ENCODE peak calls at places on chromosome 14, in eight cellular contexts. H is GM23248, W is BE2C, D is uterus, C is GM06990, L is brain microvascular endothelial cell, N is AG09309, M is H7. V is an unnamed sample.

GRCh38 chr14:35380794-35381193 is 23.8 kb downstream of the NFKBIA start:
- DNase-seq in H (no peak), W (no peak), C (no peak), M (no peak), N (no peak), D (no peak), L (no peak), V (no peak)

GRCh38 chr14:35349496-35349895 is 55.1 kb downstream of the NFKBIA start:
- DNase-seq in L (no peak), H (no peak), D (no peak), M (no peak), W (no peak), N (no peak), C (no peak), V (no peak)

GRCh38 chr14:45679852-45680251 is 426.9 kb upstream of the MIS18BP1 start:
- DNase-seq in M (no peak), N (peak; percentile 88), L (peak; percentile 8), W (no peak), C (no peak), H (peak; percentile 72), D (no peak), V (peak; percentile 9)

GRCh38 chr14:65069874-65070709 is 32.2 kb downstream of the MAX start:
- DNase-seq in N (no peak), H (no peak), D (no peak), L (no peak), C (no peak), W (no peak), M (no peak), V (no peak)

GRCh38 chr14:75334191-75335051 is 55.8 kb downstream of the FOS start:
- DNase-seq in N (no peak), C (peak; percentile 71), D (no peak), L (no peak), H (peak; percentile 42), M (no peak), W (peak; percentile 17), V (no peak)

GRCh38 chr14:29603721-29604120 is 323.9 kb downstream of the PRKD1 start:
- DNase-seq in W (no peak), C (no peak), D (no peak), N (no peak), H (no peak), M (no peak), L (no peak), V (no peak)

GRCh38 chr14:99549684-99550083 is 54.3 kb downstream of the CCDC85C start:
- DNase-seq in N (no peak), W (no peak), L (no peak), C (no peak), H (peak; percentile 40), D (no peak), M (no peak), V (no peak)

GRCh38 chr14:92646952-92647461 is 101.4 kb downstream of the LGMN start:
- DNase-seq in W (no peak), C (no peak), D (peak; percentile 80), L (peak; percentile 48), M (peak; percentile 4), N (peak; percentile 100), H (peak; percentile 94), V (no peak)

GRCh38 chr14:51283402-51283825 is 43.4 kb downstream of the TMX1 start:
- DNase-seq in C (no peak), M (peak; percentile 54), D (no peak), H (peak; percentile 95), W (peak; percentile 17), N (peak; percentile 84), L (peak; percentile 73), V (peak; percentile 89)

GRCh38 chr14:99514552-99515300 is 33.5 kb downstream of the CCNK start:
- DNase-seq in C (no peak), M (no peak), L (no peak), D (no peak), W (peak; percentile 13), H (no peak), N (no peak), V (no peak)

GRCh38 chr14:103290056-103290455 is 44.0 kb upstream of the EIF5 start:
- DNase-seq in L (no peak), C (no peak), W (no peak), M (peak; percentile 8), N (no peak), H (no peak), D (no peak), V (no peak)

DNA sequence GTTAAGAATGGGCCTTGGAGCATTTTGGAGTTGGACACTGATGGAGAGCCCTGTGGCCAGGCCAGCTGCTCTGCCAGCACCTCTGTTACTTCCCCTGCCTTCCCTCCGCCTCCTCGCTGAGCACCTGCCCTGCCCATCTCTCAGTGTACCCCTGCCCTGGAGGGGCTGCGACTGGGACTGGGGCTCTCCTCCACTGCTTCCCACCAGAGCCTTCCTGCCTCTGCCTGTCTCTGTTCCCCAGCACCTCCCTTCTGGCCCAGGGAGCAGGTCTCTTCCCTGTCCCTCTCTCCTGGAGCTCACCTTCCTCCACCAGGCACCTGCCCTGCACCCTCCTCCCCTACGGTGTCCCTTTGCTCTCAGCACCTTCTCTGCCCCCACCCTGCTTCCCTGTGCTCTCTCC is 62.1 kb downstream of the WDR20 start:
- DNase-seq in D (no peak), W (no peak), L (no peak), N (no peak), H (no peak), M (peak; percentile 43), C (no peak), V (no peak)
- H3K4me3 ChIP-seq in D (no peak overlapping the region), W (no peak overlapping the region), L (no peak overlapping the region), N (no peak overlapping the region), H (no peak overlapping the region), M (no peak overlapping the region), C (no peak overlapping the region), V (no peak overlapping the region)

GRCh38 chr14:33793711-33794110 is 157.2 kb downstream of the EGLN3 start:
- DNase-seq in L (no peak), H (no peak), N (no peak), C (no peak), M (no peak), W (no peak), D (no peak), V (no peak)
- H3K4me3 ChIP-seq in L (no peak overlapping the region), H (no peak overlapping the region), N (no peak overlapping the region), C (no peak overlapping the region), M (no peak overlapping the region), W (no peak overlapping the region), D (no peak overlapping the region), V (no peak overlapping the region)

GRCh38 chr14:77043984-77044485 is 15.5 kb upstream of the IRF2BPL start:
- DNase-seq in H (peak; percentile 31), N (no peak), L (no peak), W (no peak), C (no peak), D (no peak), M (no peak), V (peak; percentile 51)
- H3K4me3 ChIP-seq in H (no peak overlapping the region), N (no peak overlapping the region), L (no peak overlapping the region), W (no peak overlapping the region), C (no peak overlapping the region), D (no peak overlapping the region), M (no peak overlapping the region), V (no peak overlapping the region)

GRCh38 chr14:73140924-73141323 is 4.6 kb downstream of the PSEN1 start:
- DNase-seq in L (no peak), M (no peak), W (no peak), C (no peak), N (no peak), H (no peak), D (no peak), V (no peak)

GRCh38 chr14:73136387-73137221 is at the start of gene PSEN1:
- DNase-seq in H (peak; percentile 96), N (peak; percentile 52), D (peak; percentile 96), M (peak; percentile 98), W (peak; percentile 97), L (peak; percentile 91), C (peak; percentile 97), V (peak; percentile 95)

GRCh38 chr14:73143003-73143402 is 6.7 kb downstream of the PSEN1 start:
- DNase-seq in H (no peak), D (no peak), N (no peak), M (no peak), C (no peak), L (no peak), W (no peak), V (no peak)

GRCh38 chr14:73143617-73144016 is 7.3 kb downstream of the PSEN1 start:
- DNase-seq in C (no peak), D (no peak), L (no peak), N (no peak), W (no peak), M (no peak), H (no peak), V (no peak)

DNA sequence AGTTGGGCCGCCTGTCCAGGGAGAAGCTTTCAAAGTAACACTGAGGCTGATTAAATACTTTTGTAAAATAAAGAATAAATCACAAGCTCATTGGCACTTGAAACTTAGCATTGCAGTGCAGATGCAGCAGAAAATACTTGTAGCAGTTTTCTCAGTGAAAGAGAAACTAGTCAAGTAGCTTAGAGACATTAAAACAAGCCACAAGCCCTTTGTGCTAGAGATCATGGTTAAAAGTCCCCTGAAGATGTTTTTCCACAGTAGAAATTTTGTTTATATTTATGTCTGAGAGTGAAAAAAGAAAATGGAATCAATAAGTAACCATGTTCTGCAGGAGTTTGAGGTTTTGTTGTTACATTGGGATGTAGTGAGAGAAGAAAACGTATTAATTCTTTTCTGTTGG is 5.9 kb downstream of the PSEN1 start:
- DNase-seq in C (no peak), M (no peak), L (no peak), H (no peak), W (no peak), D (no peak), N (no peak), V (no peak)
- H3K4me3 ChIP-seq in C (no peak overlapping the region), M (no peak overlapping the region), L (no peak overlapping the region), H (no peak overlapping the region), W (no peak overlapping the region), D (no peak overlapping the region), N (no peak overlapping the region), V (no peak overlapping the region)

GRCh38 chr14:73567951-73568885 is 795 bp upstream of the ACOT2 start:
- DNase-seq in D (no peak), C (no peak), N (no peak), H (peak; percentile 70), L (no peak), W (no peak), M (peak; percentile 16), V (no peak)

GRCh38 chr14:73567365-73567764 is 1.6 kb upstream of the ACOT2 start:
- DNase-seq in N (no peak), D (no peak), C (no peak), M (peak; percentile 5), L (no peak), W (no peak), H (no peak), V (no peak)
- H3K4me3 ChIP-seq in N (no peak overlapping the region), D (no peak overlapping the region), C (no peak overlapping the region), M (no peak overlapping the region), L (no peak overlapping the region), W (no peak overlapping the region), H (peak overlapping the region; percentile 74), V (no peak overlapping the region)

GRCh38 chr14:69675877-69676416 is 64.6 kb downstream of the SUSD6 start:
- DNase-seq in W (no peak), D (no peak), H (no peak), N (no peak), M (no peak), L (no peak), C (peak; percentile 69), V (no peak)
- H3K4me3 ChIP-seq in W (no peak overlapping the region), D (no peak overlapping the region), H (no peak overlapping the region), N (no peak overlapping the region), M (no peak overlapping the region), L (no peak overlapping the region), C (no peak overlapping the region), V (no peak overlapping the region)

V was measured in mesendoderm.